ENCODE peak calls at places on chromosomes 3 and 15, in nine cellular contexts. One of them, this sample, is unnamed.

GRCh38 chr3:129616291-129616690 is 9.8 kb upstream of the PLXND1 start:
- DNase-seq in stimulated activated CD8-positive, alpha-beta memory T cell treated with anti-CD3 and anti-CD28 coated beads, Interleukin-4, amount 100 ng/mL, for 24 hours: no peak
- DNase-seq in NCI-H1105: no peak
- DNase-seq in NCI-H2081 treated with DMSO at 0.1 percent for 48 hours: no peak
- DNase-seq in M059J: no peak
- DNase-seq in A172: no peak
- DNase-seq in germinal center: no peak
- DNase-seq in right atrium auricular region: no peak
- DNase-seq in NCI-H1092 treated with DMSO at 0.1 percent for 48 hours: no peak
- DNase-seq in this sample: no peak

GRCh38 chr3:19334120-19334519 is 185.8 kb downstream of the KCNH8 start:
- DNase-seq in NCI-H2081 treated with DMSO at 0.1 percent for 48 hours: no peak
- DNase-seq in right atrium auricular region: no peak
- DNase-seq in NCI-H1092 treated with DMSO at 0.1 percent for 48 hours: no peak
- DNase-seq in M059J: no peak
- DNase-seq in A172: no peak
- DNase-seq in stimulated activated CD8-positive, alpha-beta memory T cell treated with anti-CD3 and anti-CD28 coated beads, Interleukin-4, amount 100 ng/mL, for 24 hours: no peak
- DNase-seq in NCI-H1105: no peak
- DNase-seq in germinal center: no peak
- DNase-seq in this sample: no peak

GRCh38 chr3:105837143-105837740 is 31.6 kb downstream of the CBLB start:
- DNase-seq in NCI-H1105: no peak
- DNase-seq in stimulated activated CD8-positive, alpha-beta memory T cell treated with anti-CD3 and anti-CD28 coated beads, Interleukin-4, amount 100 ng/mL, for 24 hours: no peak
- DNase-seq in germinal center: peak; percentile 47
- DNase-seq in NCI-H1092 treated with DMSO at 0.1 percent for 48 hours: peak; percentile 38
- DNase-seq in right atrium auricular region: no peak
- DNase-seq in M059J: no peak
- DNase-seq in A172: no peak
- DNase-seq in NCI-H2081 treated with DMSO at 0.1 percent for 48 hours: no peak
- DNase-seq in this sample: peak; percentile 67

GRCh38 chr3:71504250-71505036 is 79.1 kb downstream of the FOXP1 start:
- DNase-seq in right atrium auricular region: no peak
- DNase-seq in stimulated activated CD8-positive, alpha-beta memory T cell treated with anti-CD3 and anti-CD28 coated beads, Interleukin-4, amount 100 ng/mL, for 24 hours: no peak
- DNase-seq in germinal center: no peak
- DNase-seq in NCI-H1092 treated with DMSO at 0.1 percent for 48 hours: no peak
- DNase-seq in A172: peak; percentile 88
- DNase-seq in M059J: peak; percentile 88
- DNase-seq in NCI-H2081 treated with DMSO at 0.1 percent for 48 hours: no peak
- DNase-seq in NCI-H1105: no peak
- DNase-seq in this sample: no peak

GRCh38 chr3:134294302-134294925 is 43.8 kb upstream of the RYK start:
- DNase-seq in stimulated activated CD8-positive, alpha-beta memory T cell treated with anti-CD3 and anti-CD28 coated beads, Interleukin-4, amount 100 ng/mL, for 24 hours: peak; percentile 39
- DNase-seq in NCI-H1105: no peak
- DNase-seq in right atrium auricular region: no peak
- DNase-seq in NCI-H2081 treated with DMSO at 0.1 percent for 48 hours: no peak
- DNase-seq in M059J: peak; percentile 73
- DNase-seq in A172: no peak
- DNase-seq in germinal center: no peak
- DNase-seq in NCI-H1092 treated with DMSO at 0.1 percent for 48 hours: no peak
- DNase-seq in this sample: peak; percentile 18

GRCh38 chr15:41286665-41287333 is 45.6 kb downstream of the OIP5 start:
- DNase-seq in stimulated activated CD8-positive, alpha-beta memory T cell treated with anti-CD3 and anti-CD28 coated beads, Interleukin-4, amount 100 ng/mL, for 24 hours: no peak
- DNase-seq in germinal center: no peak
- DNase-seq in NCI-H1105: no peak
- DNase-seq in right atrium auricular region: no peak
- DNase-seq in NCI-H2081 treated with DMSO at 0.1 percent for 48 hours: no peak
- DNase-seq in A172: no peak
- DNase-seq in NCI-H1092 treated with DMSO at 0.1 percent for 48 hours: no peak
- DNase-seq in M059J: peak; percentile 39
- DNase-seq in this sample: no peak

GRCh38 chr15:79071901-79072300 is 18.7 kb downstream of the RASGRF1 start:
- DNase-seq in NCI-H2081 treated with DMSO at 0.1 percent for 48 hours: no peak
- DNase-seq in NCI-H1092 treated with DMSO at 0.1 percent for 48 hours: no peak
- DNase-seq in NCI-H1105: no peak
- DNase-seq in stimulated activated CD8-positive, alpha-beta memory T cell treated with anti-CD3 and anti-CD28 coated beads, Interleukin-4, amount 100 ng/mL, for 24 hours: no peak
- DNase-seq in A172: no peak
- DNase-seq in germinal center: no peak
- DNase-seq in right atrium auricular region: peak; percentile 64
- DNase-seq in M059J: no peak
- DNase-seq in this sample: no peak

GRCh38 chr3:113751145-113751544 is 4.3 kb downstream of the ATP6V1A start:
- DNase-seq in NCI-H2081 treated with DMSO at 0.1 percent for 48 hours: no peak
- DNase-seq in A172: no peak
- DNase-seq in NCI-H1105: no peak
- DNase-seq in germinal center: no peak
- DNase-seq in right atrium auricular region: no peak
- DNase-seq in stimulated activated CD8-positive, alpha-beta memory T cell treated with anti-CD3 and anti-CD28 coated beads, Interleukin-4, amount 100 ng/mL, for 24 hours: no peak
- DNase-seq in NCI-H1092 treated with DMSO at 0.1 percent for 48 hours: no peak
- DNase-seq in M059J: no peak
- DNase-seq in this sample: no peak

GRCh38 chr3:15795563-15796308 is 2.0 kb downstream of the ANKRD28 start:
- DNase-seq in A172: no peak
- DNase-seq in right atrium auricular region: no peak
- DNase-seq in NCI-H1105: no peak
- DNase-seq in stimulated activated CD8-positive, alpha-beta memory T cell treated with anti-CD3 and anti-CD28 coated beads, Interleukin-4, amount 100 ng/mL, for 24 hours: no peak
- DNase-seq in M059J: peak; percentile 82
- DNase-seq in germinal center: peak; percentile 45
- DNase-seq in NCI-H2081 treated with DMSO at 0.1 percent for 48 hours: no peak
- DNase-seq in NCI-H1092 treated with DMSO at 0.1 percent for 48 hours: no peak
- DNase-seq in this sample: peak; percentile 69

GRCh38 chr15:64521726-64522164 is 61.4 kb downstream of the ZNF609 start:
- DNase-seq in M059J: peak; percentile 93
- DNase-seq in A172: peak; percentile 86
- DNase-seq in germinal center: no peak
- DNase-seq in NCI-H1092 treated with DMSO at 0.1 percent for 48 hours: no peak
- DNase-seq in right atrium auricular region: peak; percentile 66
- DNase-seq in stimulated activated CD8-positive, alpha-beta memory T cell treated with anti-CD3 and anti-CD28 coated beads, Interleukin-4, amount 100 ng/mL, for 24 hours: no peak
- DNase-seq in NCI-H1105: no peak
- DNase-seq in NCI-H2081 treated with DMSO at 0.1 percent for 48 hours: no peak
- DNase-seq in this sample: no peak

GRCh38 chr15:49621327-49622210 is 721 bp downstream of the DTWD1 start:
- DNase-seq in NCI-H2081 treated with DMSO at 0.1 percent for 48 hours: no peak
- DNase-seq in NCI-H1105: no peak
- DNase-seq in right atrium auricular region: no peak
- DNase-seq in stimulated activated CD8-positive, alpha-beta memory T cell treated with anti-CD3 and anti-CD28 coated beads, Interleukin-4, amount 100 ng/mL, for 24 hours: no peak
- DNase-seq in NCI-H1092 treated with DMSO at 0.1 percent for 48 hours: peak; percentile 34
- DNase-seq in A172: no peak
- DNase-seq in M059J: peak; percentile 32
- DNase-seq in germinal center: peak; percentile 11
- DNase-seq in this sample: peak; percentile 4

GRCh38 chr3:53109190-53109589 is 21.0 kb downstream of the RFT1 start:
- DNase-seq in right atrium auricular region: no peak
- DNase-seq in M059J: peak; percentile 94
- DNase-seq in A172: peak; percentile 78
- DNase-seq in NCI-H1105: no peak
- DNase-seq in germinal center: no peak
- DNase-seq in stimulated activated CD8-positive, alpha-beta memory T cell treated with anti-CD3 and anti-CD28 coated beads, Interleukin-4, amount 100 ng/mL, for 24 hours: no peak
- DNase-seq in NCI-H2081 treated with DMSO at 0.1 percent for 48 hours: no peak
- DNase-seq in NCI-H1092 treated with DMSO at 0.1 percent for 48 hours: no peak
- DNase-seq in this sample: no peak

GRCh38 chr15:76393614-76394013 is 57.0 kb downstream of the ISL2 start:
- DNase-seq in M059J: peak; percentile 40
- DNase-seq in NCI-H1092 treated with DMSO at 0.1 percent for 48 hours: peak; percentile 82
- DNase-seq in NCI-H1105: peak; percentile 82
- DNase-seq in right atrium auricular region: no peak
- DNase-seq in germinal center: no peak
- DNase-seq in stimulated activated CD8-positive, alpha-beta memory T cell treated with anti-CD3 and anti-CD28 coated beads, Interleukin-4, amount 100 ng/mL, for 24 hours: no peak
- DNase-seq in A172: peak; percentile 50
- DNase-seq in NCI-H2081 treated with DMSO at 0.1 percent for 48 hours: peak; percentile 18
- DNase-seq in this sample: no peak

GRCh38 chr15:86915811-86916331 is 836.2 kb downstream of the AGBL1 start:
- DNase-seq in A172: peak; percentile 44
- DNase-seq in germinal center: no peak
- DNase-seq in NCI-H1105: no peak
- DNase-seq in stimulated activated CD8-positive, alpha-beta memory T cell treated with anti-CD3 and anti-CD28 coated beads, Interleukin-4, amount 100 ng/mL, for 24 hours: no peak
- DNase-seq in NCI-H1092 treated with DMSO at 0.1 percent for 48 hours: no peak
- DNase-seq in NCI-H2081 treated with DMSO at 0.1 percent for 48 hours: no peak
- DNase-seq in M059J: peak; percentile 79
- DNase-seq in right atrium auricular region: no peak
- DNase-seq in this sample: no peak

GRCh38 chr3:113252553-113252952 is 41.2 kb downstream of the BOC start:
- DNase-seq in NCI-H1092 treated with DMSO at 0.1 percent for 48 hours: no peak
- DNase-seq in NCI-H2081 treated with DMSO at 0.1 percent for 48 hours: no peak
- DNase-seq in germinal center: no peak
- DNase-seq in right atrium auricular region: no peak
- DNase-seq in A172: no peak
- DNase-seq in stimulated activated CD8-positive, alpha-beta memory T cell treated with anti-CD3 and anti-CD28 coated beads, Interleukin-4, amount 100 ng/mL, for 24 hours: no peak
- DNase-seq in NCI-H1105: no peak
- DNase-seq in M059J: no peak
- DNase-seq in this sample: no peak

GRCh38 chr3:111750278-111750884 is 108.7 kb upstream of the PHLDB2 start:
- DNase-seq in stimulated activated CD8-positive, alpha-beta memory T cell treated with anti-CD3 and anti-CD28 coated beads, Interleukin-4, amount 100 ng/mL, for 24 hours: no peak
- DNase-seq in NCI-H1092 treated with DMSO at 0.1 percent for 48 hours: no peak
- DNase-seq in NCI-H2081 treated with DMSO at 0.1 percent for 48 hours: no peak
- DNase-seq in M059J: no peak
- DNase-seq in A172: no peak
- DNase-seq in germinal center: no peak
- DNase-seq in NCI-H1105: no peak
- DNase-seq in right atrium auricular region: no peak
- DNase-seq in this sample: no peak

GRCh38 chr15:94206463-94207167 is 24.7 kb upstream of the MCTP2 start:
- DNase-seq in A172: peak; percentile 58
- DNase-seq in NCI-H1092 treated with DMSO at 0.1 percent for 48 hours: no peak
- DNase-seq in stimulated activated CD8-positive, alpha-beta memory T cell treated with anti-CD3 and anti-CD28 coated beads, Interleukin-4, amount 100 ng/mL, for 24 hours: no peak
- DNase-seq in right atrium auricular region: no peak
- DNase-seq in M059J: peak; percentile 77
- DNase-seq in NCI-H1105: no peak
- DNase-seq in germinal center: no peak
- DNase-seq in NCI-H2081 treated with DMSO at 0.1 percent for 48 hours: no peak
- DNase-seq in this sample: peak; percentile 6

GRCh38 chr15:99433026-99433756 is 132.6 kb upstream of the MEF2A start:
- DNase-seq in stimulated activated CD8-positive, alpha-beta memory T cell treated with anti-CD3 and anti-CD28 coated beads, Interleukin-4, amount 100 ng/mL, for 24 hours: no peak
- DNase-seq in right atrium auricular region: no peak
- DNase-seq in NCI-H1105: no peak
- DNase-seq in A172: no peak
- DNase-seq in NCI-H2081 treated with DMSO at 0.1 percent for 48 hours: no peak
- DNase-seq in M059J: no peak
- DNase-seq in germinal center: no peak
- DNase-seq in NCI-H1092 treated with DMSO at 0.1 percent for 48 hours: no peak
- DNase-seq in this sample: peak; percentile 43

GRCh38 chr15:70761931-70762468 is 1.4 kb downstream of the UACA start:
- DNase-seq in NCI-H2081 treated with DMSO at 0.1 percent for 48 hours: no peak
- DNase-seq in M059J: no peak
- DNase-seq in germinal center: no peak
- DNase-seq in NCI-H1105: no peak
- DNase-seq in A172: no peak
- DNase-seq in stimulated activated CD8-positive, alpha-beta memory T cell treated with anti-CD3 and anti-CD28 coated beads, Interleukin-4, amount 100 ng/mL, for 24 hours: no peak
- DNase-seq in right atrium auricular region: no peak
- DNase-seq in NCI-H1092 treated with DMSO at 0.1 percent for 48 hours: no peak
- DNase-seq in this sample: no peak

GRCh38 chr3:158789592-158789991 is 12.3 kb upstream of the MFSD1 start:
- DNase-seq in germinal center: no peak
- DNase-seq in A172: peak; percentile 52
- DNase-seq in stimulated activated CD8-positive, alpha-beta memory T cell treated with anti-CD3 and anti-CD28 coated beads, Interleukin-4, amount 100 ng/mL, for 24 hours: no peak
- DNase-seq in right atrium auricular region: no peak
- DNase-seq in NCI-H1105: peak; percentile 14
- DNase-seq in NCI-H2081 treated with DMSO at 0.1 percent for 48 hours: peak; percentile 12
- DNase-seq in M059J: peak; percentile 79
- DNase-seq in NCI-H1092 treated with DMSO at 0.1 percent for 48 hours: no peak
- DNase-seq in this sample: no peak

GRCh38 chr3:38707730-38708129 is 58.2 kb upstream of the SCN5A start:
- DNase-seq in NCI-H1092 treated with DMSO at 0.1 percent for 48 hours: no peak
- DNase-seq in M059J: no peak
- DNase-seq in A172: no peak
- DNase-seq in NCI-H1105: no peak
- DNase-seq in right atrium auricular region: no peak
- DNase-seq in germinal center: no peak
- DNase-seq in NCI-H2081 treated with DMSO at 0.1 percent for 48 hours: no peak
- DNase-seq in stimulated activated CD8-positive, alpha-beta memory T cell treated with anti-CD3 and anti-CD28 coated beads, Interleukin-4, amount 100 ng/mL, for 24 hours: no peak
- DNase-seq in this sample: no peak